ENCODE peak calls at places on chromosome 12, in four cellular contexts. V is WTC11, A is GM12878, B is HepG2. X is an unnamed sample.

GRCh38 chr12:39846971-39847661 is 227.5 kb upstream of the ABCD2 start:
- DNase-seq in V (no peak), A (no peak), B (peak; percentile 4), X (no peak)

GRCh38 chr12:110590806-110591326 is 7.7 kb upstream of the PPTC7 start:
- DNase-seq in V (no peak), A (peak; percentile 79), B (peak; percentile 70), X (no peak)

GRCh38 chr12:27539191-27539631 is 15.2 kb downstream of the PPFIBP1 start:
- DNase-seq in V (no peak), A (no peak), B (no peak), X (no peak)

GRCh38 chr12:11016937-11017336 is 5.5 kb downstream of the TAS2R19 start:
- DNase-seq in V (no peak), A (no peak), B (no peak), X (no peak)

GRCh38 chr12:87413784-87414183 is 615.4 kb downstream of the C12orf50 start:
- DNase-seq in V (no peak), A (no peak), B (no peak), X (no peak)

GRCh38 chr12:13101854-13102375 is 1.6 kb downstream of the GSG1 start:
- DNase-seq in V (no peak), A (no peak), B (peak; percentile 62), X (no peak)

GRCh38 chr12:93402333-93403311 is 24.9 kb downstream of the NUDT4 start:
- DNase-seq in V (no peak), A (no peak), B (no peak), X (no peak)

GRCh38 chr12:46134205-46134811 is 134.5 kb downstream of the SLC38A1 start:
- DNase-seq in V (no peak), A (no peak), B (no peak), X (no peak)

GRCh38 chr12:91163116-91163515 is 19.5 kb downstream of the DCN start:
- DNase-seq in V (no peak), A (no peak), B (no peak), X (no peak)

GRCh38 chr12:45354399-45354798 is 138.5 kb downstream of the ANO6 start:
- DNase-seq in V (no peak), A (peak; percentile 21), B (no peak), X (no peak)

GRCh38 chr12:79552186-79552585 is 138.6 kb downstream of the PAWR start:
- DNase-seq in V (no peak), A (no peak), B (no peak), X (no peak)

GRCh38 chr12:127172857-127173256 is 1094.1 kb upstream of the TMEM132C start:
- DNase-seq in V (no peak), A (no peak), B (no peak), X (no peak)

GRCh38 chr12:6292606-6293005 is 17.9 kb upstream of the PLEKHG6 start:
- DNase-seq in V (no peak), A (no peak), B (peak; percentile 43), X (no peak)

GRCh38 chr12:109840349-109841073 is 7.3 kb upstream of the TRPV4 start:
- DNase-seq in V (no peak), A (no peak), B (peak; percentile 59), X (no peak)

GRCh38 chr12:24709201-24709600 is 239.7 kb downstream of the BCAT1 start:
- DNase-seq in V (no peak), A (no peak), B (no peak), X (peak; percentile 41)

GRCh38 chr12:3747543-3747942 is 5.4 kb downstream of the CRACR2A start:
- DNase-seq in V (no peak), A (no peak), B (no peak), X (no peak)

GRCh38 chr12:27123642-27124041 is 41.3 kb upstream of the C12orf71 start:
- DNase-seq in V (no peak), A (no peak), B (peak; percentile 27), X (peak; percentile 27)

GRCh38 chr12:79000501-79000900 is 135.9 kb downstream of the SYT1 start:
- DNase-seq in V (no peak), A (no peak), B (no peak), X (no peak)

GRCh38 chr12:20620311-20620710 is 74.8 kb upstream of the SLCO1C1 start:
- DNase-seq in V (no peak), A (no peak), B (no peak), X (no peak)

GRCh38 chr12:24645254-24645653 is 303.6 kb downstream of the BCAT1 start:
- DNase-seq in V (no peak), A (no peak), B (no peak), X (no peak)

GRCh38 chr12:19299765-19300164 is 139.5 kb upstream of the AEBP2 start:
- DNase-seq in V (no peak), A (no peak), B (no peak), X (no peak)

GRCh38 chr12:113302466-113302865 is 32.4 kb downstream of the SLC8B1 start:
- DNase-seq in V (no peak), A (no peak), B (no peak), X (no peak)

GRCh38 chr12:62862259-62862881 is 72.6 kb downstream of the PPM1H start:
- DNase-seq in V (no peak), A (no peak), B (no peak), X (no peak)

GRCh38 chr12:91565246-91565645 is 382.6 kb upstream of the DCN start:
- DNase-seq in V (no peak), A (no peak), B (no peak), X (peak; percentile 34)

GRCh38 chr12:92403210-92404175 is 257.8 kb upstream of the BTG1 start:
- DNase-seq in V (no peak), A (peak; percentile 98), B (no peak), X (peak; percentile 95)

GRCh38 chr12:48788852-48789775 is at the start of gene ADCY6:
- DNase-seq in V (peak; percentile 80), A (no peak), B (peak; percentile 67), X (peak; percentile 56)

GRCh38 chr12:79618848-79619404 is 71.8 kb downstream of the PAWR start:
- DNase-seq in V (no peak), A (no peak), B (no peak), X (no peak)

GRCh38 chr12:26027401-26027800 is 68.9 kb downstream of the RASSF8 start:
- DNase-seq in V (no peak), A (no peak), B (no peak), X (no peak)

GRCh38 chr12:26031318-26031717 is 72.8 kb downstream of the RASSF8 start:
- DNase-seq in V (no peak), A (no peak), B (no peak), X (no peak)

GRCh38 chr12:26030371-26030770 is 71.9 kb downstream of the RASSF8 start:
- DNase-seq in V (no peak), A (no peak), B (no peak), X (no peak)

GRCh38 chr12:26029741-26030033 is 71.2 kb downstream of the RASSF8 start:
- DNase-seq in V (no peak), A (no peak), B (no peak), X (no peak)

DNA sequence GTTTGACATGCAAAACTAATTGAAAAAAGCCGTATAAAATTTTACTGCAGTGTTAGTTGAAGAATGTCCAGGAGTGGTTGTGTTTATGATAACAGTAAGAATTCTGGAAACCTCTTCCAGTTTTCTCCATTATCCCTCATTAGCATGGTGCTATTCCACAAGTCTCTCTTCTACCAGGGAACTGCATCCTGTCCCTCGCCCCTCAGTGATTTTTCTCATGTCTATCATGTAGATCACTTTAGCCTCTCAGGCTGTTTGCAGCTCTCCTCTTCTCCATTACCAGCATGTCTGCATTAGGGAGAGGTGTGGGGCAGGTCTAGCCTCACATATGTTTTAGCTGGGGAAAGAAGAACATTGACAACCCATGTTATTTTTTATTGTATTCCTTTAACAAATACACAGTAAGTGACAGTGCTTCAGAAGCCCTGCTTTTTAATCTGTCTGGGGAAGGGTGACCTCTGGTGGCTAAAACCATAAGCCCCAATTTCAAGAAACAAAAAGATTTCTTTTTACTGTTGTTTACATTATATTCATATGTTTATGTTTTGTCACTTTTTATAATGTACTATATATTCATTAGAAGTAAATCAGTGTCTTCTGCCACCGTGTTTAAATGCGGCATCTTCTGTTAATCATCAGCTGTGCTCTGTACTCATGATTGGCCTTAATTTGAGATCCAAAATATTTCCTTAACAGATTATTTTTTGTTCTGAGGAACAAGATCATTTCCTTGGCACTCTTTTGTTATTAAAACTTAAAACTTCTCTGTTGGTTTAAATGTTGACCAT is 70.7 kb downstream of the RASSF8 start:
- DNase-seq in V (no peak), A (no peak), B (peak; percentile 17), X (peak; percentile 43)
- TF ChIP-seq NR2C2 in V (no peak), A (no peak), B (no peak), X (no peak)

GRCh38 chr12:67484788-67485480 is 163.6 kb upstream of the DYRK2 start:
- DNase-seq in V (no peak), A (peak; percentile 16), B (no peak), X (no peak)
- TF ChIP-seq NR2C2 in V (no peak), A (no peak), B (no peak), X (no peak)

DNA sequence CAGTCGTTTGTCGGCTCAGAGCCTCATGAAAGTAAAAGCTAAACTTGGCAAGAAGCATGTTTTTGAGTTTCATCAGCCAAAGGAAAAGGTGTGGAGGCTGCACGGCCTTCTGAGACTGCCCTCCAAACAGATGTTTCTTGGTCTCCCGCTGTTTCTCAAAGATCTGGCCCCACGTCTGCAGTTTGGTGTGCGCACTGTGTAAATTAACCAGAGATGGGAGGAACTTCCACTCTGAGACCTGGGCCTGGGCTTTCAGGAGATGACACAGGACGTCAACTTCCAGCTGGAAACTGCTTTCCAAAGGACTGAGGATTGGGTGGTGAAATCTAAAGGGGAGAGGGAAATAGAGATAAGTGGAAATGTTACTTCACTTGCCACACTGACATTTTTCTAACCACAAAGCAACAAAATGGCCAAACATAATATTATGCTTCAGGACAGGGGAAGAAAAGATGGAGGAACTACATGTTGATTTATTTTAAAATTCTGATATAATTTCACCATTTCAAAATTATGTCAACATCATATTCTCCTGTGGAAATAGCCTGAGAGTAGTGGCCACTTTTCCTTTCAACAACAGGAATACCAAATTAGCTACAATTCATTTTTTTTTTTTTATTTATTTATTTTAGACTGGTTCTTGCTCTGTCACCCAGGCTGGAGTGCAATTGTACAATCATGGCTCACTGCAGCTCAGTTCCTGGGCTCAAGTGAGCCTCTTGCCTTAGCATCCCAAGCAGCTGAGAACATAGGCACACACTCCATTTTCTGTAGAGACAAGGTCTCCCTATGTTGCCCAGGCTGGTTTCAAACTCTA is 27.6 kb downstream of the KICS2 start:
- DNase-seq in V (no peak), A (no peak), B (no peak), X (no peak)
- TF ChIP-seq NR2C2 in V (no peak), A (no peak), B (no peak), X (no peak)

GRCh38 chr12:121915841-121916321 is 2.5 kb upstream of the CFAP251 start:
- DNase-seq in V (no peak), A (no peak), B (no peak), X (no peak)

GRCh38 chr12:121917950-121918678 is at the start of gene CFAP251:
- DNase-seq in V (peak; percentile 98), A (peak; percentile 50), B (no peak), X (peak; percentile 26)

GRCh38 chr12:121916719-121917118 is 1.7 kb upstream of the CFAP251 start:
- DNase-seq in V (no peak), A (no peak), B (no peak), X (no peak)

GRCh38 chr12:121921106-121921505 is 2.7 kb downstream of the CFAP251 start:
- DNase-seq in V (no peak), A (no peak), B (no peak), X (no peak)

GRCh38 chr12:121918679-121919038 is 267 bp downstream of the CFAP251 start:
- DNase-seq in V (peak; percentile 44), A (no peak), B (no peak), X (no peak)
- TF ChIP-seq NR2C2 in V (no peak), A (no peak), B (no peak), X (no peak)